ENCODE peak calls at places on chromosomes 11 and 22, in four cellular contexts. X is AG10803, L is tibial nerve, B is cardiac muscle cell. N is an unnamed sample.
A peak's percentile ranks its signal among the peaks of the same experiment; 100 is the strongest.

GRCh38 chr11:95912902-95913560 is 10.9 kb downstream of the MTMR2 start:
- DNase-seq in X (peak; percentile 70), L (no peak), B (no peak), N (no peak)

GRCh38 chr22:50178871-50179869 is 6.5 kb upstream of the TRABD start:
- DNase-seq in X (no peak), L (no peak), B (no peak), N (no peak)

GRCh38 chr11:113649311-113649710 is 56.8 kb downstream of the TMPRSS5 start:
- DNase-seq in X (no peak), L (no peak), B (no peak), N (no peak)

GRCh38 chr11:27392278-27392677 is 29.3 kb upstream of the CCDC34 start:
- DNase-seq in X (no peak), L (no peak), B (no peak), N (no peak)

GRCh38 chr11:62044639-62045121 is 77.2 kb upstream of the FTH1 start:
- DNase-seq in X (no peak), L (no peak), B (no peak), N (no peak)

GRCh38 chr11:111361874-111362273 is 17.2 kb downstream of the POU2AF1 start:
- DNase-seq in X (no peak), L (no peak), B (no peak), N (no peak)

GRCh38 chr11:86101941-86102407 is 33.1 kb upstream of the PICALM start:
- DNase-seq in X (peak; percentile 47), L (no peak), B (no peak), N (no peak)

GRCh38 chr11:36361901-36362391 is 65.9 kb downstream of the PRR5L start:
- DNase-seq in X (peak; percentile 90), L (no peak), B (no peak), N (no peak)

GRCh38 chr11:117387992-117388765 is 60.5 kb downstream of the CEP164 start:
- DNase-seq in X (peak; percentile 94), L (no peak), B (no peak), N (no peak)

GRCh38 chr11:12001152-12001551 is 7.3 kb downstream of the DKK3 start:
- DNase-seq in X (no peak), L (no peak), B (no peak), N (no peak)

GRCh38 chr11:26028294-26028954 is 303.5 kb upstream of the ANO3 start:
- DNase-seq in X (peak; percentile 54), L (no peak), B (no peak), N (no peak)

GRCh38 chr11:115676206-115676605 is 172.0 kb upstream of the CADM1 start:
- DNase-seq in X (no peak), L (no peak), B (peak; percentile 44), N (no peak)

GRCh38 chr11:45617886-45618601 is 47.4 kb downstream of the CHST1 start:
- DNase-seq in X (no peak), L (no peak), B (no peak), N (no peak)

GRCh38 chr11:95418916-95419315 is 187.9 kb upstream of the SESN3 start:
- DNase-seq in X (no peak), L (no peak), B (no peak), N (no peak)

GRCh38 chr11:133925756-133926155 is 31.0 kb downstream of the IGSF9B start:
- DNase-seq in X (no peak), L (no peak), B (no peak), N (no peak)

GRCh38 chr22:38017272-38017920 is 33.0 kb upstream of the SOX10 start:
- DNase-seq in X (peak; percentile 65), L (peak; percentile 75), B (no peak), N (peak; percentile 89)

GRCh38 chr11:77340501-77340900 is 39.0 kb upstream of the GDPD4 start:
- DNase-seq in X (peak; percentile 26), L (no peak), B (no peak), N (no peak)

GRCh38 chr22:42747701-42748513 is 27.2 kb upstream of the A4GALT start:
- DNase-seq in X (peak; percentile 76), L (no peak), B (peak; percentile 29), N (no peak)

GRCh38 chr11:18171377-18172000 is 1.1 kb upstream of the MRGPRX4 start:
- DNase-seq in X (peak; percentile 33), L (no peak), B (peak; percentile 59), N (no peak)

GRCh38 chr22:41382098-41382578 is 396 bp downstream of the TEF start:
- DNase-seq in X (peak; percentile 52), L (peak; percentile 69), B (peak; percentile 81), N (peak; percentile 72)

GRCh38 chr11:128596245-128596644 is 8.9 kb upstream of the ETS1 start:
- DNase-seq in X (no peak), L (no peak), B (no peak), N (no peak)

GRCh38 chr11:78708388-78708787 is 133.7 kb upstream of the NARS2 start:
- DNase-seq in X (peak; percentile 20), L (no peak), B (no peak), N (no peak)

GRCh38 chr11:62054484-62055121 is 69.2 kb upstream of the INCENP start:
- DNase-seq in X (peak; percentile 59), L (no peak), B (no peak), N (no peak)

GRCh38 chr11:19747634-19748280 is 35.1 kb downstream of the NAV2 start:
- DNase-seq in X (no peak), L (no peak), B (no peak), N (no peak)

GRCh38 chr11:117696489-117696888 is 100.5 kb downstream of the DSCAML1 start:
- DNase-seq in X (no peak), L (no peak), B (peak; percentile 35), N (no peak)

GRCh38 chr11:98601181-98601773 is 419.5 kb upstream of the CNTN5 start:
- DNase-seq in X (no peak), L (no peak), B (no peak), N (no peak)

GRCh38 chr11:96147186-96147585 is 195.8 kb downstream of the MAML2 start:
- DNase-seq in X (no peak), L (no peak), B (no peak), N (no peak)

GRCh38 chr11:3927129-3927796 is 71.8 kb downstream of the STIM1 start:
- DNase-seq in X (no peak), L (no peak), B (no peak), N (no peak)

GRCh38 chr11:130816516-130816915 is 99.8 kb downstream of the SNX19 start:
- DNase-seq in X (peak; percentile 62), L (no peak), B (no peak), N (no peak)

GRCh38 chr11:60370252-60370810 is 8.0 kb upstream of the MS4A7 start:
- DNase-seq in X (no peak), L (no peak), B (no peak), N (no peak)

GRCh38 chr11:9663699-9664275 is at the start of gene SWAP70:
- DNase-seq in X (peak; percentile 95), L (peak; percentile 87), B (peak; percentile 90), N (peak; percentile 69)
- TF ChIP-seq CTCF in X (peak; percentile 56), L (peak; percentile 61), B (peak; percentile 37), N (no peak)

DNA sequence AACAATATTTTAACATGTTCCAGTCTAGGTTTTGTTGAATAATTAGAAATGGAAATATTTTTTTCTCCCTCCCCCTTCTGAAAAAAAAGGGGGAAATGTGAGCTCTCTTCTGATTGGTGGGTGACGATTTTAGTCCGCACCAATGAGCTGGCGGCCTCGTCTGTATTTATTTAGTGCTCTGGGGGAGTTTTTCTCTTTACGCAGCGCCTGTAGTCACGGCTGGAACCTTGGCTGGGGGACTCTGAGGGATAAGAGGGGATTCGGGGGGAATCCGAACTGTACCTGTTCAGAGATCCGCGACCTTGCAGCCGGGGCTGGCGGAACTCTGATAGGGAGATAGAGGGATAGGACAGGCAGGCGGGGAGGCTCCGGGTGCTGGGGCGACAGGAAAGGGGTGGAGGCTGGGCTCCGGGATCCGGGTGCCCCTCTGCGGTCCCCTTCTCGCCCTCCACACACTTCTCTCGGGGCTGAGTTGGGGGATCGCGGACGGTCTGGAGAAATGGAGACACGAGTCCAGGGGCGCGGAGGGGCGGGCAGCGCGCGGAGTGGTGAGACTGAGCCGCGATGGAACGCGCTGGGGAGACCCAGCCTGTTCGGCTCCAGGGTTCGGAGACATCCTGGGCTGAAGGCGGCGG is 99.7 kb upstream of the HSD17B12 start:
- DNase-seq in X (no peak), L (no peak), B (peak; percentile 56), N (peak; percentile 53)
- H3K4me3 ChIP-seq in X (peak overlapping the region; percentile 63), L (peak overlapping the region; percentile 27), B (peak overlapping the region; percentile 50), N (peak overlapping the region; percentile 58)

GRCh38 chr11:83819936-83820549 is 533.9 kb upstream of the CCDC90B start:
- DNase-seq in X (peak; percentile 82), L (no peak), B (peak; percentile 39), N (no peak)

GRCh38 chr11:83813296-83813695 is 527.1 kb upstream of the CCDC90B start:
- DNase-seq in X (peak; percentile 23), L (no peak), B (no peak), N (no peak)

GRCh38 chr11:83815736-83816135 is 529.6 kb upstream of the CCDC90B start:
- DNase-seq in X (no peak), L (no peak), B (no peak), N (no peak)

GRCh38 chr11:83818349-83818748 is 532.2 kb upstream of the CCDC90B start:
- DNase-seq in X (no peak), L (no peak), B (no peak), N (no peak)

DNA sequence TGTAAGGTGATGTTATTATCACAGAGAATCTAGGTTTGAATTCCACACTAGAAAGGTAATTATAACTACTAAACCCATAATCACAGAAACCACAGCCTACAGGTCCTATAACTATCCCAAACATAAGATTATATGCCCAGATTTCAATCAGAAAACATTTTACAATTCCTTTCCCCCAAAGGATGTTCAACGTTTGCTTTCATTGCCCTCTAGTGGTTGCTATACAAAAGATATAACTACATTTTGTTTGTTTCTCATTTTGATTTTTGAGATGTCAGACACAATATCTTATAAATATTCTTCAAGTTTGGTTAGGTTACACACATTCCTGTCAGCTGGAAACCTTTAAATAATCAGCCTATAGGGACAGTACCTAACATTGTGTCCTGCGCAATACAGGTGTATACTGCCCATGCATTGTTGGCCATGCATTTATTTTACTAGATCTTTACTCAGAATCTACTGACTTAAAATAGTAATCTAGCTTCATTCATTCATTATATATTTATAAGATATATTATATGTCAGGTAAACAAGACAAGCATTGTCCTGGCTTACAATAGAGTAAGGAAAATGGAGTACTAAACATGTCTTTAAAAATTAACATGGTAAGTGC is 530.5 kb upstream of the CCDC90B start:
- DNase-seq in X (peak; percentile 26), L (no peak), B (peak; percentile 38), N (no peak)
- TF ChIP-seq CTCF in X (peak; percentile 72), L (no peak), B (peak; percentile 60), N (peak; percentile 71)

DNA sequence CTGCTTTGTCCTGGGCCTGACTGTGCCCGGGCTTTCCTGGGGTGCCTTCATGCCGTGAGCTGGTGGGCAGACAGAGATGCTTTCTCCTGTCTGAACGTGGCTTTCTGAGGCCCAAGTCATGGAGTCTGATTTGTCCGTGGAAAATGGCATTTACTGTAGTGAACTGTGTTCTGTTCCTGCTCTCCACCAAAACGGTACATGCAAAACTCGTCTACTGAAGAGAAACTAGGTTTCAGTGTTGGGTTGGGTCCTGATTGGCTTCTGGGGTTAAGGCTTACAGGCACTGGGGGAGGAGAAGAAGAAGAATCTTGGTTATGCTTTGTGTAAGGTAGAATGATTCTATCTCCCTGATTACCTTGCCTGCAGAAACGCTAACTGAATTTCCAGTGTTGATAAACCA is 541.7 kb downstream of the NTM start:
- DNase-seq in X (no peak), L (no peak), B (no peak), N (no peak)
- H3K4me3 ChIP-seq in X (peak overlapping the region; percentile 84), L (peak overlapping the region; percentile 63), B (no peak overlapping the region), N (peak overlapping the region; percentile 51)

DNA sequence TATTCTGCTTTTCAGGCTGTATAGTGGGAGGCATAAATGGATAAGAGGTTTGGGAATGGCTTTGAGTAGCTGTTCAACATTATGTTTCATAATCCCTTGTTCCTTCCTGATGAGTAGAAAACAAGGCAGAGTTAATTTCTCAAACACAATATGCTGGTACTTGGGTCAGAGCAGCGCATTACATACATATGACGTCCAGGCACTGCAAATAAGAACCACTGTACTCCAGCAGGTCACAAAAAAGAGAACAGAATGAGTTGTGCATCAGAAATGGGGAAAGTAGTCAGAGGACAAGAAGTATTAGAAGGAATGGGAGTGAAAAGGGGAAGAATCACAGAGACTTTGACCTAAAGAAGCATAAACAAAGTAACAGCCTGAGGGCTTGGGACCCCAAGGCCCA is 44.0 kb upstream of the RDX start:
- DNase-seq in X (no peak), L (no peak), B (no peak), N (no peak)
- TF ChIP-seq CTCF in X (no peak), L (no peak), B (no peak), N (no peak)

N was measured in dorsolateral prefrontal cortex.